ENCODE peak calls at places on chromosomes 13 and 19, in seven cellular contexts. V, N, Y, K, G, P and T are unnamed samples.

GRCh38 chr19:16025108-16026101 is 50.9 kb upstream of the TPM4 start:
- DNase-seq in V (no peak), N (peak; percentile 15), Y (no peak), K (no peak), G (peak; percentile 65), P (no peak), T (no peak)

GRCh38 chr19:5057860-5058259 is 88.9 kb downstream of the KDM4B start:
- DNase-seq in V (no peak), N (no peak), Y (no peak), K (no peak), G (no peak), P (no peak), T (no peak)

GRCh38 chr19:50798943-50799851 is 9.0 kb downstream of the ACP4 start:
- DNase-seq in V (no peak), N (no peak), Y (no peak), K (no peak), G (no peak), P (no peak), T (no peak)

GRCh38 chr19:38759590-38760003 is 13.7 kb downstream of the LGALS7 start:
- DNase-seq in V (no peak), N (no peak), Y (no peak), K (no peak), G (no peak), P (no peak), T (no peak)

GRCh38 chr13:36436811-36437210 is 4.5 kb downstream of the CCNA1 start:
- DNase-seq in V (no peak), N (no peak), Y (no peak), K (no peak), G (no peak), P (no peak), T (no peak)

GRCh38 chr13:29523199-29523931 is 72.1 kb downstream of the SLC7A1 start:
- DNase-seq in V (no peak), N (no peak), Y (no peak), K (no peak), G (no peak), P (no peak), T (no peak)

GRCh38 chr13:98397221-98397620 is 179.7 kb downstream of the STK24 start:
- DNase-seq in V (no peak), N (no peak), Y (no peak), K (no peak), G (no peak), P (no peak), T (no peak)

GRCh38 chr19:12603714-12604113 is 6.9 kb downstream of the ZNF490 start:
- DNase-seq in V (no peak), N (no peak), Y (no peak), K (peak; percentile 10), G (peak; percentile 91), P (no peak), T (no peak)

GRCh38 chr13:75541287-75541686 is 3.6 kb upstream of the COMMD6 start:
- DNase-seq in V (peak; percentile 46), N (no peak), Y (peak; percentile 51), K (no peak), G (no peak), P (no peak), T (no peak)

GRCh38 chr19:3980353-3981251 is 4.7 kb downstream of the EEF2 start:
- DNase-seq in V (no peak), N (no peak), Y (no peak), K (no peak), G (peak; percentile 61), P (no peak), T (no peak)

GRCh38 chr19:3692141-3693029 is 7.9 kb downstream of the PIP5K1C start:
- DNase-seq in V (no peak), N (peak; percentile 57), Y (no peak), K (peak; percentile 42), G (peak; percentile 84), P (no peak), T (no peak)

GRCh38 chr13:33262069-33262487 is 23.5 kb downstream of the STARD13 start:
- DNase-seq in V (no peak), N (no peak), Y (no peak), K (no peak), G (no peak), P (no peak), T (no peak)

GRCh38 chr13:20392530-20392929 is 133.1 kb downstream of the CRYL1 start:
- DNase-seq in V (no peak), N (no peak), Y (no peak), K (no peak), G (no peak), P (no peak), T (no peak)